ENCODE peak calls at places on chromosome 18, in nine cellular contexts. T is neural progenitor cell; B is tibial artery; Y is right atrium auricular region; U is CD8-positive, alpha-beta memory T cell; E is neuronal stem cell; R is hepatocyte; A is vagina; L is lower lobe of right lung. N is an unnamed sample. For H3K4me1 and H3K27me3, the result is how much of the 10 kb centered on the place peaks cover.

GRCh38 chr18:45596048-45596447 is 19.2 kb upstream of the SLC14A2 start:
- DNase-seq in T (no peak), B (no peak), Y (no peak), U (no peak), E (no peak), R (no peak), A (no peak), L (no peak), N (no peak)

GRCh38 chr18:55407191-55407590 is 180.8 kb downstream of the TCF4 start:
- DNase-seq in T (no peak), B (no peak), Y (no peak), U (no peak), E (no peak), R (no peak), A (no peak), L (no peak), N (no peak)

GRCh38 chr18:24985616-24986015 is 366.4 kb downstream of the ZNF521 start:
- DNase-seq in T (no peak), B (no peak), Y (no peak), U (no peak), E (no peak), R (no peak), A (no peak), L (no peak), N (peak)

GRCh38 chr18:39845673-39846072 is 2109.4 kb upstream of the PIK3C3 start:
- DNase-seq in T (no peak), B (no peak), Y (no peak), U (no peak), E (no peak), R (no peak), A (no peak), L (no peak), N (no peak)

GRCh38 chr18:63074987-63075404 is 244.6 kb downstream of the BCL2 start:
- DNase-seq in T (peak), B (peak), Y (peak), U (peak), E (peak), R (peak), A (no peak), L (peak), N (peak)

GRCh38 chr18:74819433-74820059 is 221.9 kb downstream of the ZNF407 start:
- DNase-seq in T (peak), B (no peak), Y (no peak), U (no peak), E (peak), R (no peak), A (no peak), L (no peak), N (no peak)

GRCh38 chr18:62018034-62018760 is 125.4 kb upstream of the RNF152 start:
- DNase-seq in T (no peak), B (no peak), Y (peak), U (no peak), E (no peak), R (peak), A (no peak), L (no peak), N (peak)

GRCh38 chr18:72539861-72540260 is 4.3 kb downstream of the CBLN2 start:
- DNase-seq in T (peak), B (no peak), Y (no peak), U (no peak), E (no peak), R (no peak), A (no peak), L (no peak), N (no peak)

GRCh38 chr18:902179-902718 is 2.4 kb upstream of the ADCYAP1 start:
- DNase-seq in T (peak), B (no peak), Y (no peak), U (no peak), E (no peak), R (peak), A (no peak), L (no peak), N (no peak)

GRCh38 chr18:2412261-2412660 is 159.0 kb downstream of the METTL4 start:
- DNase-seq in T (no peak), B (no peak), Y (no peak), U (no peak), E (no peak), R (no peak), A (no peak), L (no peak), N (no peak)

GRCh38 chr18:31203086-31203793 is 40.6 kb upstream of the DSC1 start:
- DNase-seq in T (no peak), B (peak), Y (no peak), U (no peak), E (no peak), R (no peak), A (no peak), L (peak), N (no peak)

GRCh38 chr18:74266161-74266560 is 25.6 kb downstream of the CYB5A start:
- DNase-seq in T (no peak), B (no peak), Y (no peak), U (no peak), E (no peak), R (no peak), A (no peak), L (no peak), N (no peak)

GRCh38 chr18:76558881-76559667 is 64.0 kb upstream of the ZNF516 start:
- DNase-seq in T (no peak), B (no peak), Y (no peak), U (no peak), E (no peak), R (peak), A (no peak), L (no peak), N (no peak)

GRCh38 chr18:59469463-59470180 is 110.6 kb upstream of the LMAN1 start:
- DNase-seq in T (no peak), B (no peak), Y (no peak), U (no peak), E (no peak), R (no peak), A (no peak), L (no peak), N (no peak)

GRCh38 chr18:58567453-58568196 is 61.3 kb downstream of the ALPK2 start:
- DNase-seq in T (no peak), B (no peak), Y (no peak), U (no peak), E (no peak), R (peak), A (peak), L (no peak), N (no peak)

GRCh38 chr18:69265661-69266060 is 135.0 kb upstream of the DOK6 start:
- DNase-seq in T (no peak), B (no peak), Y (no peak), U (no peak), E (no peak), R (no peak), A (no peak), L (no peak), N (no peak)

GRCh38 chr18:11379660-11380059 is 229.7 kb upstream of the SLC35G4 start:
- DNase-seq in T (no peak), B (no peak), Y (no peak), U (no peak), E (no peak), R (no peak), A (no peak), L (no peak), N (no peak)

GRCh38 chr18:32213693-32214092 is 23.9 kb downstream of the MEP1B start:
- DNase-seq in T (no peak), B (no peak), Y (no peak), U (no peak), E (no peak), R (peak), A (no peak), L (no peak), N (no peak)

GRCh38 chr18:63788447-63789096 is 13.4 kb downstream of the SERPINB7 start:
- DNase-seq in T (no peak), B (no peak), Y (no peak), U (peak), E (no peak), R (no peak), A (no peak), L (no peak), N (peak)

GRCh38 chr18:72652990-72653593 is 109.0 kb upstream of the CBLN2 start:
- DNase-seq in T (peak), B (no peak), Y (no peak), U (no peak), E (peak), R (peak), A (no peak), L (no peak), N (peak)

GRCh38 chr18:58186258-58186948 is 142.4 kb downstream of the NEDD4L start:
- DNase-seq in T (no peak), B (no peak), Y (no peak), U (no peak), E (no peak), R (peak), A (no peak), L (peak), N (no peak)

GRCh38 chr18:8399138-8399537 is 210.1 kb upstream of the RAB12 start:
- DNase-seq in T (no peak), B (no peak), Y (no peak), U (no peak), E (no peak), R (no peak), A (no peak), L (no peak), N (no peak)

GRCh38 chr18:42364042-42364441 is 409.0 kb downstream of the PIK3C3 start:
- DNase-seq in T (no peak), B (no peak), Y (no peak), U (no peak), E (no peak), R (no peak), A (no peak), L (no peak), N (no peak)

GRCh38 chr18:21955757-21956652 is 213.4 kb upstream of the GATA6 start:
- DNase-seq in T (peak), B (peak), Y (peak), U (peak), E (peak), R (peak), A (no peak), L (peak), N (peak)

DNA sequence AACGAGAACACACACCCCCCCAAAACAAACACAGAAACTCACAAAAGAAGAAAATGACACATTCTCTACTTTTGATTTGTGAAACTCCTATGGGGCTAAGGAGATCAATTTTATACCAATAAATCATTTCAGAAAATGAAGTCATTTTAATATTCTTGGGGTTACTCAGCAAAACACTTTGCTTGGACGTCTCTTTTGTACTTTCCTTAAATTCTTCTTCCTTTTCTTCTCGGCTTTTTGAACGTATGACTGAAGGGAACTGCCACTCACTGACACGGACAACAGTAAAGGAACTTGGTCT is 205.2 kb downstream of the TGIF1 start:
- DNase-seq in T (no peak), B (no peak), Y (no peak), U (no peak), E (no peak), R (no peak), A (no peak), L (no peak), N (no peak)
- H3K4me1 ChIP-seq in T (under half), B (under half), Y (under half), U (under half), E (under half), R (under half), A (under half), L (under half), N (under half)

GRCh38 chr18:6156446-6156845 is 258.3 kb downstream of the L3MBTL4 start:
- DNase-seq in T (no peak), B (no peak), Y (no peak), U (no peak), E (no peak), R (no peak), A (no peak), L (no peak), N (no peak)

GRCh38 chr18:6159426-6159825 is 255.3 kb downstream of the L3MBTL4 start:
- DNase-seq in T (no peak), B (no peak), Y (no peak), U (no peak), E (no peak), R (no peak), A (no peak), L (no peak), N (no peak)

GRCh38 chr18:6155707-6156106 is 259.0 kb downstream of the L3MBTL4 start:
- DNase-seq in T (no peak), B (no peak), Y (no peak), U (no peak), E (no peak), R (no peak), A (no peak), L (no peak), N (no peak)

GRCh38 chr18:6161549-6161948 is 253.2 kb downstream of the L3MBTL4 start:
- DNase-seq in T (no peak), B (no peak), Y (no peak), U (no peak), E (no peak), R (no peak), A (no peak), L (no peak), N (no peak)

GRCh38 chr18:6158958-6159357 is 255.8 kb downstream of the L3MBTL4 start:
- DNase-seq in T (no peak), B (no peak), Y (no peak), U (no peak), E (no peak), R (no peak), A (no peak), L (no peak), N (no peak)
- H3K4me3 ChIP-seq in T (no peak), B (no peak), Y (no peak), U (no peak), E (no peak), R (no peak), A (no peak), L (no peak), N (no peak)

GRCh38 chr18:13256444-13257305 is 38.1 kb downstream of the LDLRAD4 start:
- DNase-seq in T (peak), B (peak), Y (no peak), U (no peak), E (no peak), R (no peak), A (no peak), L (no peak), N (no peak)

GRCh38 chr18:13258792-13259385 is 40.3 kb downstream of the LDLRAD4 start:
- DNase-seq in T (no peak), B (peak), Y (no peak), U (no peak), E (no peak), R (no peak), A (no peak), L (no peak), N (no peak)

GRCh38 chr18:13259701-13260100 is 41.1 kb downstream of the LDLRAD4 start:
- DNase-seq in T (no peak), B (peak), Y (no peak), U (no peak), E (no peak), R (no peak), A (no peak), L (no peak), N (no peak)

GRCh38 chr18:13254971-13255927 is 36.7 kb downstream of the LDLRAD4 start:
- DNase-seq in T (no peak), B (peak), Y (no peak), U (no peak), E (no peak), R (no peak), A (no peak), L (no peak), N (no peak)

GRCh38 chr18:13257361-13257980 is 38.9 kb downstream of the LDLRAD4 start:
- DNase-seq in T (no peak), B (peak), Y (no peak), U (no peak), E (no peak), R (no peak), A (no peak), L (no peak), N (no peak)
- H3K27me3 ChIP-seq in T (under half), B (under half), Y (under half), U (under half), E (under half), R (under half), A (under half), L (under half), N (under half)

DNA sequence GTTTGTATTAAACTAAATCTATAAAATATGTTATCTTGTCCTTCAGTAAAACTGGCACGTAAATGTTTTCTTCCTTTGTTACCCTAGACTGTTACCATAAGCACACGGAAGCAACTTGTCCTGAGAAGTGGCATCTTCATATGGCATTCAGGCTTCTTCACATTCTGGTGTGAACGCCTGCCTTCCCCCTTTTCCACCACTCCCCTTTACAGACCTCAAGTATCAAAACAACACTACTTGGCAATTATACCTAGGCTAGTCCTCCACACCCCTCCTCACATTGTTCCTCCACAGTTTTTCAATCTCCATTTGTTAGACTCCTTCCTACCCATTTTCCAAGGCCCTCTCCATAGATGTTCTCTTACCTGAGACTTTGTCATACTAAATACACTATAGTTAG is 2.9 kb downstream of the MEX3C start:
- DNase-seq in T (peak), B (no peak), Y (no peak), U (no peak), E (no peak), R (no peak), A (no peak), L (no peak), N (peak)
- H3K4me1 ChIP-seq in T (under half), B (under half), Y (under half), U (half or more), E (under half), R (under half), A (half or more), L (under half), N (under half)

GRCh38 chr18:48135436-48135966 is 205.0 kb upstream of the SMAD2 start:
- DNase-seq in T (no peak), B (no peak), Y (no peak), U (no peak), E (no peak), R (no peak), A (no peak), L (no peak), N (no peak)

GRCh38 chr18:48137354-48138208 is 207.1 kb upstream of the SMAD2 start:
- DNase-seq in T (no peak), B (no peak), Y (no peak), U (no peak), E (no peak), R (no peak), A (no peak), L (no peak), N (no peak)

GRCh38 chr18:48134609-48135008 is 204.2 kb upstream of the SMAD2 start:
- DNase-seq in T (no peak), B (no peak), Y (no peak), U (no peak), E (no peak), R (no peak), A (no peak), L (no peak), N (no peak)

GRCh38 chr18:48136544-48137353 is 206.3 kb upstream of the SMAD2 start:
- DNase-seq in T (peak), B (no peak), Y (no peak), U (no peak), E (no peak), R (peak), A (no peak), L (peak), N (no peak)

DNA sequence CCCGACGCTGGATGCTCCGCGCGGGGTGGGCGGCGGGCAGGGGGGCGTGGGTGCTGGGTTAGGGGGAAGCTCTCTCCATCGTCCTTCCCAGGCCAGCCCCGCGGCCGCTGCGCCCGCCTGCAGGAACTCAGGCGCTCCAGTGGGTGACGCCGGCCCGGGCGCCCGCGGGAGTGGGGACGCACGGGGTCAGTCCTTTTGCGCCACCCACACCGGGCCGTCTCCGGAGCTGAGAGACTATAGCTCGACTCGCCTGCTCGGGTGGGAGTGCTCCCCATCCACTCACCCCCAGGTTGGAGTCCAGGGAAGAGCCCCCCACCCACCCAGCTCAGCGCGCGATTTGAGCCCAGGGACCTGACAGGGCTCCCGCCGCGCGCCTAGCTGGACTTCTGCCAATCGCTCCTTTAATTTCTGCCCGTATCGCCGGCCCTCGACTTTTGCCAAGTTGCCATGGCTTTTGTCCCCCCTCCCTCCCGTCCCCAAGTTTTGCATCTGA is 205.6 kb upstream of the SMAD2 start:
- DNase-seq in T (peak), B (no peak), Y (no peak), U (no peak), E (no peak), R (no peak), A (no peak), L (peak), N (no peak)
- H3K4me3 ChIP-seq in T (peak), B (peak), Y (peak), U (no peak), E (no peak), R (peak), A (peak), L (peak), N (no peak)

GRCh38 chr18:79388043-79388442 is 7.7 kb upstream of the NFATC1 start:
- DNase-seq in T (no peak), B (no peak), Y (no peak), U (peak), E (no peak), R (no peak), A (no peak), L (no peak), N (no peak)
- H3K27me3 ChIP-seq in T (under half), B (under half), Y (under half), U (under half), E (under half), R (under half), A (under half), L (under half), N (under half)

GRCh38 chr18:34550156-34550555 is 159.9 kb upstream of the DTNA start:
- DNase-seq in T (no peak), B (no peak), Y (no peak), U (no peak), E (no peak), R (no peak), A (no peak), L (no peak), N (no peak)

GRCh38 chr18:34548120-34548972 is 161.8 kb upstream of the DTNA start:
- DNase-seq in T (no peak), B (no peak), Y (no peak), U (no peak), E (no peak), R (no peak), A (no peak), L (no peak), N (no peak)

GRCh38 chr18:34550902-34551301 is 159.2 kb upstream of the DTNA start:
- DNase-seq in T (no peak), B (no peak), Y (no peak), U (no peak), E (no peak), R (no peak), A (no peak), L (no peak), N (no peak)

GRCh38 chr18:34549367-34549766 is 160.7 kb upstream of the DTNA start:
- DNase-seq in T (no peak), B (no peak), Y (no peak), U (no peak), E (no peak), R (no peak), A (no peak), L (no peak), N (no peak)

DNA sequence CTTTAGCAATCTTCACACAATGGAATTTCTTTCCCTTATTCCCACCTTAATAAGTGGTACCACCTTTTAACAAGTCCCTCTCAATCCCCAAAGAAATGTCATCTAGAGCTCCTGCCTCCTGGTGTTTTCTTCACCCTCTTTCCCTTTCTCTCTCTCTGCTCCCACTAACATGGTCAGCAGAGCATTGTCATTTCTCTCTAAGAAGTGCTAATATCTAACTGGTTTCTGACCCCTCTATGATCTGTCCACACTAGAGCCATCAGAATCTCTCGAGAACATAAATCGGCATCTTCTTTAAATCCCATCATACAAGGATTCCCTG is 161.2 kb upstream of the DTNA start:
- DNase-seq in T (no peak), B (no peak), Y (no peak), U (no peak), E (no peak), R (no peak), A (no peak), L (no peak), N (no peak)
- H3K4me1 ChIP-seq in T (under half), B (under half), Y (under half), U (under half), E (under half), R (under half), A (under half), L (under half), N (under half)

DNA sequence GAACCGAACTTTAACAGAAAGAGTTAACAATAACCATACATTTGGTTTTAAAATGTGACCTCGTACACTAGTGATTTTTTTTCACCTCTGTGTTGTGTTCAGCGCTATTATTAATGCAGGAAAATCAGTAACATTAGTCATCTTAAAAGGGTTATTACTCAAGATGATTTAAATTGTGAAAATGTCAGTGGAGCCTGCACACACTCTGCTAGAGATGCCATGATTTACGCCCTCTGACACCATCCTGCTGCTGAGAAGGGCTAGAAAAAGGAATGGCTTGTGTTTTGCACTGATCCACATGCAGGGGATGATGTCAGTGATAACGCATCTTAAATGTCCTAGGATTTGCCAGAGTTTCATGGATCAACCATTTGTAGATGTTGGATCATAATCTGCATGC is 121.4 kb upstream of the BOD1L2 start:
- DNase-seq in T (no peak), B (no peak), Y (no peak), U (no peak), E (no peak), R (no peak), A (no peak), L (no peak), N (no peak)
- H3K4me3 ChIP-seq in T (no peak), B (no peak), Y (no peak), U (no peak), E (no peak), R (no peak), A (no peak), L (no peak), N (no peak)

N was measured in SJCRH30.